ENCODE peak calls at places on chromosomes 3 and 15, in five cellular contexts. M, V, K, Z and G are unnamed samples. For H3K36me3, the result is how much of the 10 kb centered on the place peaks cover.

GRCh38 chr3:95184038-95184437 is 1121.2 kb downstream of the NSUN3 start:
- DNase-seq in Z (no peak), V (no peak), K (no peak), M (no peak), G (no peak)

GRCh38 chr15:68318008-68318835 is 40.7 kb downstream of the FEM1B start:
- DNase-seq in K (peak), V (no peak), Z (no peak), M (no peak), G (no peak)

GRCh38 chr3:170424879-170425278 is 6.2 kb downstream of the CLDN11 start:
- DNase-seq in M (no peak), K (no peak), Z (no peak), V (no peak), G (no peak)

GRCh38 chr3:17183951-17184550 is 299.3 kb downstream of the PLCL2 start:
- DNase-seq in V (no peak), M (peak), Z (no peak), K (no peak), G (peak)

GRCh38 chr15:72998681-72999466 is 53.4 kb upstream of the NEO1 start:
- DNase-seq in M (peak), V (no peak), Z (no peak), K (no peak), G (peak)

GRCh38 chr15:40266828-40267304 is 16.0 kb downstream of the ANKRD63 start:
- DNase-seq in K (no peak), Z (no peak), M (peak), V (no peak), G (peak)

GRCh38 chr3:194043516-194043915 is 92.4 kb upstream of the HES1 start:
- DNase-seq in Z (no peak), M (peak), V (no peak), K (no peak), G (peak)

GRCh38 chr3:23913873-23914743 is 2.7 kb downstream of the NKIRAS1 start:
- DNase-seq in V (peak), Z (no peak), M (no peak), K (no peak), G (no peak)

GRCh38 chr15:39195988-39196486 is 384.8 kb upstream of the THBS1 start:
- DNase-seq in Z (no peak), M (peak), K (no peak), V (no peak), G (peak)

GRCh38 chr3:146189519-146190173 is 28.7 kb upstream of the PLOD2 start:
- DNase-seq in V (peak), Z (no peak), M (peak), K (no peak), G (peak)

GRCh38 chr3:109188726-109189125 is 52.2 kb downstream of the C3orf85 start:
- DNase-seq in Z (no peak), V (no peak), M (no peak), K (no peak), G (no peak)
- H3K4me3 ChIP-seq in Z (no peak), V (no peak), M (no peak), K (no peak), G (no peak)

GRCh38 chr3:123158899-123159390 is 42.8 kb upstream of the SEC22A start:
- DNase-seq in K (no peak), V (no peak), M (no peak), Z (no peak), G (no peak)

GRCh38 chr3:123157209-123157597 is 44.5 kb upstream of the SEC22A start:
- DNase-seq in M (no peak), K (no peak), V (no peak), Z (no peak), G (no peak)

GRCh38 chr3:123159926-123160635 is 41.7 kb upstream of the SEC22A start:
- DNase-seq in Z (no peak), K (no peak), M (no peak), V (no peak), G (no peak)

GRCh38 chr3:123157598-123158287 is 44.0 kb upstream of the SEC22A start:
- DNase-seq in K (no peak), M (no peak), Z (peak), V (no peak), G (no peak)

DNA sequence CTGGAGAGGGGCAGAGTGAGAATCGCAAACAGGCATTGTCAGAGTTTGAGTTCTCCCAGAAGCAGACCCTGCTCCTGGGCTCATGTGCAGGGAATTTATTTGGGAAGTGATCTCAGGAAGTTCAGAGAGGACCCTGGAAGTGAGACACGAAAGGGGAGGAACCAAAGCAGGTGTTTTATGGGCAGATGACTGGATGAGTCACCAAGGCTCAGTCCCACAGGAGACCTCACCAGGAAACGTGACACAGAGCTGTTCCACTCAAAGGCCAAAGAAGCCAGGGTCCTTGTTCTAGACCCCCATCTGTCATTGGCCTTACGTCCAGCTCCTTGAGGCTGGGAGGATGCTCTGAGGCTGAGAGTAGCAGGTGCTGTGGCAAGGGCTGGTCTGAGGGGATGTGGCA is 43.4 kb upstream of the SEC22A start:
- DNase-seq in V (no peak), Z (no peak), M (no peak), K (no peak), G (peak)
- H3K36me3 ChIP-seq in V (under half), Z (under half), M (under half), K (under half), G (under half)

GRCh38 chr15:25985179-25985578 is 122.1 kb upstream of the ATP10A start:
- DNase-seq in K (no peak), Z (no peak), M (no peak), V (no peak), G (no peak)
- H3K4me3 ChIP-seq in K (no peak), Z (no peak), M (no peak), V (no peak), G (no peak)

DNA sequence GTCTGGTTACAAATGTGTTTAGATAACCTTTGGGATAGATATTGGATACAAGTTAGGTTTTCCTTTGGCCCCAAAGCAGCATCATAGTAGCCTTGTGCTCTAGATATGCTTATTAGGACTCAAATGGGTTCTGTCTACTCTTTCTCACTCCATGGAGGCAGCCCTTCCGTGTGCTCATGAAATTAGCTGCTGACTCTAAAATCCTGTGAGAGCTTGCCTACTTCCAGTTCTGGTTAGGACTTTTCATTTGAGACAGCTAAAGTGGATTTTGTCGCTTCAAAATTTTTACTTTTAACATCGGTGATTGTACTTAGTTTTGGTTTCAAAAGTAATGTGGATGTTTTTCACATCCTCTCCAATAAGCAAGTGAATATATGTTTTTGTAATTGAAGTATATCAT is 1.6 kb downstream of the CDV3 start:
- DNase-seq in K (no peak), V (peak), Z (no peak), M (peak), G (no peak)
- H3K36me3 ChIP-seq in K (under half), V (under half), Z (under half), M (under half), G (under half)

DNA sequence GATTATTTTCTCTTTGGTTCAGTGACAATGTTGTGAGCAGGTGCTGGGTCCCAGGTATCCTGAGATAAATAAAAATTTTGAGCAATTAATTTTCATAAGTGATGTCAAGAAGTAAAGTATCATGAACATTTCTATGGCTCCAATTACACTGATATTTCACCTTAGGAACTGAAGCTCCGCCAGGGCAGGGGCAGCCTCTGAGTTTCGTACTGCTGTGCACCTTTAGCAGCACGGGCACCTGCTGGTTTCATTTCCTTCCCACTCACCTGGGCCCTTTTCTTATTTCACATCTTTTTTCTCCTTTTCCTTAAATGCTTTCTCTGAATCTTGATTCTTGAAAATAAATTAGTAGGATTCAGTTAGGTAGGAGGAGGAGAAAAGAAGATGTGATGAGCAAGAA is 1.2 kb upstream of the IL1RAP start:
- DNase-seq in K (no peak), V (peak), M (no peak), Z (no peak), G (no peak)
- H3K4me3 ChIP-seq in K (no peak), V (peak), M (no peak), Z (no peak), G (no peak)

GRCh38 chr15:55322452-55322851 is 3.4 kb downstream of the PIGB start:
- DNase-seq in V (no peak), M (no peak), Z (no peak), K (no peak), G (no peak)

GRCh38 chr15:55327392-55327791 is 8.4 kb downstream of the PIGB start:
- DNase-seq in K (no peak), Z (no peak), M (no peak), V (no peak), G (no peak)
- H3K36me3 ChIP-seq in K (under half), Z (under half), M (under half), V (under half), G (under half)

GRCh38 chr3:127042634-127043033 is 59.7 kb downstream of the PLXNA1 start:
- DNase-seq in K (peak), M (no peak), Z (no peak), V (no peak), G (no peak)

GRCh38 chr3:127045435-127046045 is 62.6 kb downstream of the PLXNA1 start:
- DNase-seq in V (no peak), M (no peak), K (no peak), Z (no peak), G (no peak)

GRCh38 chr3:127043041-127043641 is 60.2 kb downstream of the PLXNA1 start:
- DNase-seq in Z (no peak), V (peak), M (peak), K (peak), G (peak)

GRCh38 chr3:127043731-127044510 is 61.0 kb downstream of the PLXNA1 start:
- DNase-seq in K (peak), V (no peak), Z (no peak), M (no peak), G (peak)

DNA sequence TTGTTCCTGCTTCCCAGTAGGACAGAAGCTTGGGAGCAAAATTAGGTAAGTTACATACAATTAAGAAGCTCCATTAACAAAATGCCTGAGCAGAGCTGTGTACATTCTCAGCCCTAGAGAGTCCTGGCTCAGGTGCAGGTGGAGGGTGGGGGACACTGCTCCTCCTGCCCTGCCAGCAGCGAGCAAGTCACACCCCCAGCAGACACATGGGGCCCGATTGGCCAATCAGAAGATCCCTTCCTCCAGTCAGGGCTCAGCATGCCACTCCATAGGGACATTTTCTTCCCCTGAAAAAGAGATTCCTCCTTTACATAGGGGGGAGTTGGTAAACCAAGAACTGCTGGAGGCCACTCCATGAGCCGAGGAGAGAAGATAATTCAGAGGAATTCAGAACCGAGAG is 62.1 kb downstream of the PLXNA1 start:
- DNase-seq in V (peak), K (peak), M (no peak), Z (no peak), G (peak)
- H3K4me3 ChIP-seq in V (no peak), K (no peak), M (no peak), Z (no peak), G (no peak)